ENCODE peak calls at places on chromosomes 5 and 9, in six cellular contexts. V is aorta, N is ovary, D is AG04450, Z is mammary epithelial cell, W is upper lobe of left lung. G is an unnamed sample. For H3K27me3, the result is how much of the 10 kb centered on the place peaks cover.

GRCh38 chr9:106954974-106955850 is 92.2 kb downstream of the ZNF462 start:
- DNase-seq in W (no peak), N (no peak), V (no peak), Z (no peak), D (no peak), G (no peak)

GRCh38 chr5:147685991-147686390 is 96.5 kb downstream of the JAKMIP2 start:
- DNase-seq in V (no peak), Z (peak), N (no peak), W (no peak), D (no peak), G (no peak)

GRCh38 chr9:92223758-92224157 is 69.7 kb downstream of the IARS1 start:
- DNase-seq in D (no peak), W (no peak), V (no peak), N (no peak), Z (no peak), G (no peak)

GRCh38 chr9:5719546-5719945 is 90.6 kb downstream of the RIC1 start:
- DNase-seq in W (no peak), Z (no peak), V (no peak), N (no peak), D (no peak), G (no peak)

GRCh38 chr9:126756876-126757415 is 47.9 kb upstream of the ZBTB43 start:
- DNase-seq in W (no peak), Z (no peak), D (no peak), V (no peak), N (no peak), G (no peak)

GRCh38 chr5:133565993-133566392 is 46.3 kb downstream of the FSTL4 start:
- DNase-seq in N (no peak), D (no peak), V (no peak), W (no peak), Z (peak), G (no peak)

GRCh38 chr9:14346301-14346721 is 32.4 kb upstream of the NFIB start:
- DNase-seq in N (no peak), W (peak), Z (no peak), V (no peak), D (no peak), G (peak)

GRCh38 chr5:44952376-44952775 is 143.6 kb downstream of the MRPS30 start:
- DNase-seq in W (no peak), Z (peak), D (no peak), N (no peak), V (no peak), G (no peak)

GRCh38 chr5:142597546-142598337 is 88.1 kb downstream of the FGF1 start:
- DNase-seq in N (no peak), D (peak), V (no peak), Z (peak), W (no peak), G (no peak)

GRCh38 chr9:86508208-86508903 is 154.1 kb upstream of the TUT7 start:
- DNase-seq in Z (no peak), D (no peak), V (no peak), W (no peak), N (no peak), G (no peak)

GRCh38 chr9:93149361-93149760 is 15.3 kb upstream of the NINJ1 start:
- DNase-seq in V (no peak), W (no peak), D (no peak), N (no peak), Z (peak), G (no peak)

GRCh38 chr5:31675472-31675871 is 36.5 kb downstream of the PDZD2 start:
- DNase-seq in W (no peak), Z (no peak), D (no peak), V (no peak), N (no peak), G (no peak)

GRCh38 chr5:140244525-140245025 is 58.3 kb downstream of the PFDN1 start:
- DNase-seq in N (peak), W (peak), D (peak), V (peak), Z (peak), G (peak)

GRCh38 chr9:133934512-133935221 is 57.5 kb downstream of the VAV2 start:
- DNase-seq in N (no peak), D (no peak), W (no peak), V (no peak), Z (no peak), G (peak)

GRCh38 chr5:137639645-137640044 is 96.2 kb downstream of the KLHL3 start:
- DNase-seq in Z (no peak), W (no peak), V (no peak), D (no peak), N (no peak), G (no peak)

GRCh38 chr5:473344-474192 is 30.6 kb downstream of the EXOC3 start:
- DNase-seq in D (no peak), Z (peak), N (peak), V (peak), W (no peak), G (peak)

GRCh38 chr9:20040991-20041606 is 252.3 kb upstream of the SLC24A2 start:
- DNase-seq in V (no peak), D (no peak), W (peak), Z (no peak), N (no peak), G (no peak)

GRCh38 chr5:38341641-38342040 is 83.3 kb downstream of the EGFLAM start:
- DNase-seq in D (no peak), N (no peak), W (no peak), Z (peak), V (no peak), G (no peak)

GRCh38 chr9:12813960-12814876 is 39.4 kb downstream of the LURAP1L start:
- DNase-seq in W (no peak), N (peak), D (peak), V (peak), Z (peak), G (peak)

GRCh38 chr5:169696621-169697517 is 59.8 kb downstream of the DOCK2 start:
- DNase-seq in V (no peak), N (no peak), W (no peak), Z (peak), D (no peak), G (no peak)

GRCh38 chr5:159032656-159033350 is 66.9 kb downstream of the EBF1 start:
- DNase-seq in V (no peak), W (no peak), Z (no peak), D (no peak), N (no peak), G (no peak)

GRCh38 chr5:161676109-161676508 is 9.4 kb upstream of the GABRA6 start:
- DNase-seq in D (no peak), V (no peak), W (no peak), N (no peak), Z (no peak), G (no peak)

GRCh38 chr9:116959775-116960174 is 272.7 kb downstream of the TRIM32 start:
- DNase-seq in N (no peak), Z (no peak), D (no peak), V (peak), W (no peak), G (peak)

GRCh38 chr5:178121450-178122276 is 8.3 kb downstream of the N4BP3 start:
- DNase-seq in N (no peak), V (no peak), W (peak), Z (no peak), D (no peak), G (no peak)

GRCh38 chr9:78826521-78826920 is 529.6 kb downstream of the PSAT1 start:
- DNase-seq in D (no peak), Z (no peak), V (no peak), W (no peak), N (no peak), G (no peak)

GRCh38 chr5:17288570-17288969 is 71.1 kb downstream of the BASP1 start:
- DNase-seq in Z (no peak), W (no peak), V (no peak), N (no peak), D (no peak), G (no peak)

GRCh38 chr5:91378683-91379601 is 4.2 kb downstream of the ARRDC3 start:
- DNase-seq in Z (no peak), V (no peak), D (no peak), N (no peak), W (no peak), G (no peak)

GRCh38 chr5:151483176-151483575 is 35.8 kb downstream of the SLC36A1 start:
- DNase-seq in D (no peak), V (no peak), N (no peak), Z (no peak), W (no peak), G (no peak)

GRCh38 chr9:5892456-5893133 is 1.9 kb downstream of the MLANA start:
- DNase-seq in N (no peak), W (no peak), V (no peak), D (no peak), Z (no peak), G (no peak)

GRCh38 chr5:53407373-53407772 is 73.1 kb upstream of the FST start:
- DNase-seq in Z (peak), V (no peak), D (no peak), W (no peak), N (no peak), G (no peak)

DNA sequence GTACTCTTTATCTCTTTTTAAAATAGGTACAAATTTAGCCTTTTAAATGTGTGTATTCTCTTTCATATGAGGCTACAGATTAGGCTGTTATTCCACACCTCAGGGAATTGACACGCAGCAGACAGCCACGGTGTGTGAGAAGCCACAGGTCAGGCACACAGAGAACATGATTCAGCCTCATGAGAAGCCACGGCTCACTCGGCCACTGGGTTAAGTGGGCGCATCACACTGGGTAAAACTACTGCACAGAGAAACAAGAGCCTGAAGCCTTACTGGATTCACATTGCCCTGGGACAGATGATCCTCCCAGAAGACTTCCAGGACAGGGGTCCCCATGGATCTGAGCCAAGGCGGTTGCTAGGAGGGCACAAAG is 28.2 kb downstream of the LPCAT1 start:
- DNase-seq in D (no peak), W (no peak), Z (no peak), N (no peak), V (no peak), G (no peak)
- H3K4me3 ChIP-seq in D (no peak), W (no peak), Z (no peak), N (no peak), V (no peak), G (no peak)

GRCh38 chr5:172739385-172739784 is 31.6 kb downstream of the DUSP1 start:
- DNase-seq in W (no peak), D (no peak), V (peak), N (no peak), Z (no peak), G (no peak)
- H3K27ac ChIP-seq in W (no peak), D (no peak), V (peak), N (no peak), Z (no peak), G (no peak)

GRCh38 chr5:6522983-6523382 is 74.3 kb downstream of the UBE2QL1 start:
- DNase-seq in W (peak), D (no peak), N (no peak), Z (no peak), V (no peak), G (no peak)

GRCh38 chr5:6520201-6520600 is 71.5 kb downstream of the UBE2QL1 start:
- DNase-seq in W (no peak), N (no peak), V (no peak), D (no peak), Z (no peak), G (no peak)

GRCh38 chr5:6525422-6525821 is 76.8 kb downstream of the UBE2QL1 start:
- DNase-seq in Z (no peak), V (no peak), N (no peak), W (no peak), D (no peak), G (no peak)

GRCh38 chr5:6525910-6526309 is 77.3 kb downstream of the UBE2QL1 start:
- DNase-seq in D (no peak), Z (no peak), W (no peak), V (no peak), N (no peak), G (no peak)

DNA sequence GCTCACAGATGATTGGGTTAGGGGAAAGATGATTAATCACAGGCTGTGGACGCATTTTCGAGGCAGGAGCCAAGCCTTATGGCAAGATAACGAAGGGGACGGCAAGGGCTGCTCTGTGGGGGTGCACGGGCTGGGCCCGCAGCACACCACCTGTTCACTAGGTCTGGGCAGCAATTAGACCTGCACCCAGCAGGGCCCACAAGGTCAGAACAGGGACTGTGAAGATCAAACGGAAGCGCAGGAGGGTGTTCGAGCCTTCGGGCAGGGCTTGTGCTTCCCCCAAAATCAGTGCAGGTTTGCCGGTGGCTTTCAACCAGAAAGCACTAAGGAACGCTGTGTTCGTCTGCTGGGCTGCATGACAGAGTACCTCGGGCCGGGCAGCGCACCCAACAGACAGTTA is 73.7 kb downstream of the UBE2QL1 start:
- DNase-seq in V (no peak), Z (no peak), D (no peak), W (peak), N (no peak), G (no peak)
- H3K27me3 ChIP-seq in V (under half), Z (under half), D (under half), W (under half), N (under half), G (under half)

GRCh38 chr5:102764381-102765005 is 9.4 kb downstream of the PAM start:
- DNase-seq in N (no peak), W (no peak), Z (no peak), D (no peak), V (no peak), G (no peak)
- H3K4me3 ChIP-seq in N (no peak), W (no peak), Z (no peak), D (no peak), V (no peak), G (peak)

GRCh38 chr5:124979174-124979573 is 232.7 kb upstream of the ZNF608 start:
- DNase-seq in D (no peak), Z (no peak), N (no peak), V (no peak), W (no peak), G (no peak)
- H3K27ac ChIP-seq in D (no peak), Z (no peak), N (no peak), V (no peak), W (no peak), G (no peak)

DNA sequence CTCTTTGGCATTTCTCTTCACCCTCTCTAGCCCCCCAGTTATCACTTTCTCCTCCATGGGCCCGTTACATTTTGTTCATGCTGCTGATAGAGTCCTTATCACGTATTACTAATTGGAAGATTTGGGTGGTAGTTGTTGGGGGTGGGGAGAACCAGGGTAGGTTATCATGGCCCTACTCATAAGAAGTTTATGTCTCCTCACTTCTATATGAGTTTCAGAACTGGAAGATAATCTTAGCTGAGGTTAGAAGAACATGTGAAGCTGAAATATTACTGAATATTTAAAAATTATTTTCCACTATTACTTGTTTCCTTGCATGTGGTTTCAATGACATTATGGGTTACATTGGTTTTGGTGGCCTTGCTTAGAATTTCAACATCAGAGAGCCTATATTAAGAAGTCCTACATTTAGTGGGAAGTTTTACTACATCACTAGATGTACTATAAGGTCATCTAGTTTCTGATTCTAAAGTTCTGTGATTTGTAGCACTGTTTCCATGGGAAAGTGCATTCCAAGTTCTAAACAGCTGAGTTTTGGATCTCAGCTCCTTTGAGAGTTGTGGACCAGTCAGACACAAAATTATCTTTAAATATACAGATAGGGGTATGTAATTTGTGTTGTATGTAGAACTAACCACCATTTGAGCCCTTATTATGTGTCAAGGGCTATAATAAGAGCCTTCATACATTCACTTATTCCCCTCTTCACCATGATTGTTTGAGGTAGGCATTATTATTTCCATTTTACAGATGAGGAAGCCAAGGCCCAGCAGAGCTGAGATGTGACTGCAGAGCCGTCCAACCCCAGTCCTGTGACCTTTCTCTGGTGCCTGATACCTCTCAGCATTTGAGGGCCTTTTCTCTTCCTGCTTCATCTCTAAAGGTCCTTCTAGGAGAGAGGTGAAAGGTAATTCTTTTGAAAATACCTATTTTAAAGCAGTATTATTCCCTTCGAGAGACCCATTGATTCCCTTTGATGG is 37.0 kb downstream of the PIP5K1B start:
- DNase-seq in Z (no peak), D (no peak), N (no peak), V (no peak), W (no peak), G (no peak)
- H3K27me3 ChIP-seq in Z (under half), D (under half), N (under half), V (under half), W (under half), G (under half)

DNA sequence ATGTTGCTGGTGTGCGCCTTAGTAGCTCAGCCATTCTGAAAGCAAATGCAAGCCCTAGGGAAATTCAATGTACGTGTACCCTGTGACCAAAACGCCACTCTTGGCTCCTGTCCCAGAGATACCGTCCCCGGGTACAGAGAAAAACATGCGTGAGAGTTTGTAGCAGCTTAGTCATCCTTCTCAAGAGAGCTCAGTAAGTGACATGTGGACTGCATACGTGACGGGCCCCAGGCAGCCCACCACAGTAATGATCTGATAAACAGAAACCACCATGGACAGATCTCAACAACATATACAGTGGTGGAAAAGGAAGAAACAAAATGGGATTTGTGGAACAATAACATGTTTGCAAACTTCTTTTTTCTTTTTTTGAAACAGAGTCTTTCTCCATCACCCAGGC is 45.1 kb downstream of the S1PR3 start:
- DNase-seq in N (no peak), D (no peak), V (no peak), Z (no peak), W (no peak), G (no peak)
- H3K4me3 ChIP-seq in N (no peak), D (no peak), V (no peak), Z (no peak), W (no peak), G (no peak)